ENCODE peak calls at places on chromosomes 6 and 20, in seven cellular contexts. One of them, this sample, is unnamed.

GRCh38 chr6:35694462-35694861 is 5.7 kb upstream of the FKBP5 start:
- DNase-seq in mesendoderm: no peak
- DNase-seq in GM10248: no peak
- DNase-seq in AG10803: no peak
- DNase-seq in NCI-H2029 treated with DMSO at 0.1 percent for 48 hours: no peak
- DNase-seq in HT1080: peak; percentile 42
- DNase-seq in pancreas: no peak
- DNase-seq in this sample: no peak

GRCh38 chr20:49854190-49854875 is 41.7 kb downstream of the SLC9A8 start:
- DNase-seq in mesendoderm: peak; percentile 22
- DNase-seq in GM10248: no peak
- DNase-seq in AG10803: no peak
- DNase-seq in NCI-H2029 treated with DMSO at 0.1 percent for 48 hours: no peak
- DNase-seq in HT1080: no peak
- DNase-seq in pancreas: no peak
- DNase-seq in this sample: no peak

GRCh38 chr6:19796452-19796851 is 40.7 kb upstream of the ID4 start:
- DNase-seq in mesendoderm: no peak
- DNase-seq in GM10248: no peak
- DNase-seq in AG10803: no peak
- DNase-seq in NCI-H2029 treated with DMSO at 0.1 percent for 48 hours: no peak
- DNase-seq in HT1080: no peak
- DNase-seq in pancreas: no peak
- DNase-seq in this sample: no peak

GRCh38 chr6:118468682-118469465 is 79.2 kb upstream of the PLN start:
- DNase-seq in mesendoderm: no peak
- DNase-seq in GM10248: no peak
- DNase-seq in AG10803: no peak
- DNase-seq in NCI-H2029 treated with DMSO at 0.1 percent for 48 hours: peak; percentile 99
- DNase-seq in HT1080: no peak
- DNase-seq in pancreas: no peak
- DNase-seq in this sample: no peak

GRCh38 chr20:22523499-22524392 is 60.6 kb downstream of the FOXA2 start:
- DNase-seq in mesendoderm: peak; percentile 71
- DNase-seq in GM10248: no peak
- DNase-seq in AG10803: no peak
- DNase-seq in NCI-H2029 treated with DMSO at 0.1 percent for 48 hours: no peak
- DNase-seq in HT1080: no peak
- DNase-seq in pancreas: no peak
- DNase-seq in this sample: no peak

GRCh38 chr20:41177636-41178035 is 40.3 kb downstream of the PLCG1 start:
- DNase-seq in mesendoderm: peak; percentile 71
- DNase-seq in GM10248: no peak
- DNase-seq in AG10803: peak; percentile 98
- DNase-seq in NCI-H2029 treated with DMSO at 0.1 percent for 48 hours: no peak
- DNase-seq in HT1080: peak; percentile 91
- DNase-seq in pancreas: no peak
- DNase-seq in this sample: peak; percentile 89

GRCh38 chr6:108080010-108080780 is 5.7 kb upstream of the OSTM1 start:
- DNase-seq in mesendoderm: peak; percentile 86
- DNase-seq in GM10248: no peak
- DNase-seq in AG10803: peak; percentile 43
- DNase-seq in NCI-H2029 treated with DMSO at 0.1 percent for 48 hours: no peak
- DNase-seq in HT1080: peak; percentile 54
- DNase-seq in pancreas: no peak
- DNase-seq in this sample: no peak

GRCh38 chr20:33516882-33517281 is 27.0 kb downstream of the CBFA2T2 start:
- DNase-seq in mesendoderm: peak; percentile 24
- DNase-seq in GM10248: no peak
- DNase-seq in AG10803: peak; percentile 33
- DNase-seq in NCI-H2029 treated with DMSO at 0.1 percent for 48 hours: peak; percentile 44
- DNase-seq in HT1080: no peak
- DNase-seq in pancreas: no peak
- DNase-seq in this sample: no peak

GRCh38 chr20:52779125-52779524 is 193.0 kb upstream of the TSHZ2 start:
- DNase-seq in mesendoderm: no peak
- DNase-seq in GM10248: no peak
- DNase-seq in AG10803: no peak
- DNase-seq in NCI-H2029 treated with DMSO at 0.1 percent for 48 hours: no peak
- DNase-seq in HT1080: no peak
- DNase-seq in pancreas: no peak
- DNase-seq in this sample: no peak

GRCh38 chr20:45548410-45548809 is 1.2 kb upstream of the EPPIN start:
- DNase-seq in mesendoderm: no peak
- DNase-seq in GM10248: no peak
- DNase-seq in AG10803: no peak
- DNase-seq in NCI-H2029 treated with DMSO at 0.1 percent for 48 hours: no peak
- DNase-seq in HT1080: no peak
- DNase-seq in pancreas: no peak
- DNase-seq in this sample: no peak

GRCh38 chr6:144939926-144940325 is 654.8 kb downstream of the UTRN start:
- DNase-seq in mesendoderm: no peak
- DNase-seq in GM10248: no peak
- DNase-seq in AG10803: peak; percentile 38
- DNase-seq in NCI-H2029 treated with DMSO at 0.1 percent for 48 hours: no peak
- DNase-seq in HT1080: no peak
- DNase-seq in pancreas: no peak
- DNase-seq in this sample: no peak

GRCh38 chr6:22149501-22150490 is 147.0 kb downstream of the PRL start:
- DNase-seq in mesendoderm: no peak
- DNase-seq in GM10248: no peak
- DNase-seq in AG10803: no peak
- DNase-seq in NCI-H2029 treated with DMSO at 0.1 percent for 48 hours: peak; percentile 98
- DNase-seq in HT1080: no peak
- DNase-seq in pancreas: no peak
- DNase-seq in this sample: no peak

GRCh38 chr20:26208296-26209091 is 511.8 kb upstream of the ZNF337 start:
- DNase-seq in mesendoderm: peak; percentile 74
- DNase-seq in GM10248: peak; percentile 3
- DNase-seq in AG10803: no peak
- DNase-seq in NCI-H2029 treated with DMSO at 0.1 percent for 48 hours: no peak
- DNase-seq in HT1080: no peak
- DNase-seq in pancreas: peak; percentile 63
- DNase-seq in this sample: peak; percentile 75

GRCh38 chr6:7052441-7052936 is 55.3 kb upstream of the RREB1 start:
- DNase-seq in mesendoderm: peak; percentile 69
- DNase-seq in GM10248: no peak
- DNase-seq in AG10803: peak; percentile 62
- DNase-seq in NCI-H2029 treated with DMSO at 0.1 percent for 48 hours: no peak
- DNase-seq in HT1080: peak; percentile 14
- DNase-seq in pancreas: peak; percentile 83
- DNase-seq in this sample: peak; percentile 79

GRCh38 chr6:114327074-114327473 is 15.7 kb downstream of the HS3ST5 start:
- DNase-seq in mesendoderm: peak; percentile 68
- DNase-seq in GM10248: no peak
- DNase-seq in AG10803: no peak
- DNase-seq in NCI-H2029 treated with DMSO at 0.1 percent for 48 hours: no peak
- DNase-seq in HT1080: no peak
- DNase-seq in pancreas: no peak
- DNase-seq in this sample: no peak

GRCh38 chr6:47484616-47485015 is 7.0 kb downstream of the CD2AP start:
- DNase-seq in mesendoderm: no peak
- DNase-seq in GM10248: no peak
- DNase-seq in AG10803: peak; percentile 92
- DNase-seq in NCI-H2029 treated with DMSO at 0.1 percent for 48 hours: no peak
- DNase-seq in HT1080: peak; percentile 83
- DNase-seq in pancreas: no peak
- DNase-seq in this sample: no peak

GRCh38 chr6:122715725-122716124 is 63.8 kb upstream of the FABP7 start:
- DNase-seq in mesendoderm: no peak
- DNase-seq in GM10248: no peak
- DNase-seq in AG10803: no peak
- DNase-seq in NCI-H2029 treated with DMSO at 0.1 percent for 48 hours: no peak
- DNase-seq in HT1080: no peak
- DNase-seq in pancreas: no peak
- DNase-seq in this sample: no peak

GRCh38 chr20:57264151-57264792 is 2.2 kb downstream of the BMP7 start:
- DNase-seq in mesendoderm: peak; percentile 75
- DNase-seq in GM10248: no peak
- DNase-seq in AG10803: no peak
- DNase-seq in NCI-H2029 treated with DMSO at 0.1 percent for 48 hours: no peak
- DNase-seq in HT1080: no peak
- DNase-seq in pancreas: peak; percentile 62
- DNase-seq in this sample: no peak